ENCODE peak calls at places on chromosomes 2 and 18, in eight cellular contexts. One of them, this sample, is unnamed.
A peak's percentile ranks its signal among the peaks of the same experiment; 100 is the strongest.

GRCh38 chr2:200869014-200869413 is 4.6 kb upstream of the CLK1 start:
- DNase-seq in right cardiac atrium: no peak
- DNase-seq in GM19239: no peak
- DNase-seq in Daoy: no peak
- DNase-seq in GM12891: no peak
- DNase-seq in HTR-8/SVneo: no peak
- DNase-seq in stimulated activated CD8-positive, alpha-beta memory T cell treated with anti-CD3 and anti-CD28 coated beads, Interleukin-4, amount 100 ng/mL, for 1 hour: no peak
- DNase-seq in GM03348: no peak
- DNase-seq in this sample: no peak

GRCh38 chr2:231673348-231673770 is 35.0 kb upstream of the PTMA start:
- DNase-seq in right cardiac atrium: peak; percentile 83
- DNase-seq in GM19239: no peak
- DNase-seq in Daoy: peak; percentile 85
- DNase-seq in GM12891: no peak
- DNase-seq in HTR-8/SVneo: peak; percentile 88
- DNase-seq in stimulated activated CD8-positive, alpha-beta memory T cell treated with anti-CD3 and anti-CD28 coated beads, Interleukin-4, amount 100 ng/mL, for 1 hour: no peak
- DNase-seq in GM03348: no peak
- DNase-seq in this sample: peak; percentile 47

GRCh38 chr2:131031431-131031841 is 61.8 kb downstream of the FAM168B start:
- DNase-seq in right cardiac atrium: no peak
- DNase-seq in GM19239: no peak
- DNase-seq in Daoy: no peak
- DNase-seq in GM12891: no peak
- DNase-seq in HTR-8/SVneo: no peak
- DNase-seq in stimulated activated CD8-positive, alpha-beta memory T cell treated with anti-CD3 and anti-CD28 coated beads, Interleukin-4, amount 100 ng/mL, for 1 hour: no peak
- DNase-seq in GM03348: no peak
- DNase-seq in this sample: no peak

GRCh38 chr2:54767921-54768320 is 44.5 kb downstream of the EML6 start:
- DNase-seq in right cardiac atrium: no peak
- DNase-seq in GM19239: no peak
- DNase-seq in Daoy: peak; percentile 30
- DNase-seq in GM12891: no peak
- DNase-seq in HTR-8/SVneo: peak; percentile 19
- DNase-seq in stimulated activated CD8-positive, alpha-beta memory T cell treated with anti-CD3 and anti-CD28 coated beads, Interleukin-4, amount 100 ng/mL, for 1 hour: no peak
- DNase-seq in GM03348: no peak
- DNase-seq in this sample: peak; percentile 92

GRCh38 chr2:105649534-105649933 is 95.2 kb upstream of the NCK2 start:
- DNase-seq in right cardiac atrium: no peak
- DNase-seq in GM19239: no peak
- DNase-seq in Daoy: no peak
- DNase-seq in GM12891: no peak
- DNase-seq in HTR-8/SVneo: no peak
- DNase-seq in stimulated activated CD8-positive, alpha-beta memory T cell treated with anti-CD3 and anti-CD28 coated beads, Interleukin-4, amount 100 ng/mL, for 1 hour: no peak
- DNase-seq in GM03348: no peak
- DNase-seq in this sample: no peak

GRCh38 chr2:83516503-83516902 is 942.6 kb downstream of the SUCLG1 start:
- DNase-seq in right cardiac atrium: no peak
- DNase-seq in GM19239: no peak
- DNase-seq in Daoy: no peak
- DNase-seq in GM12891: no peak
- DNase-seq in HTR-8/SVneo: no peak
- DNase-seq in stimulated activated CD8-positive, alpha-beta memory T cell treated with anti-CD3 and anti-CD28 coated beads, Interleukin-4, amount 100 ng/mL, for 1 hour: no peak
- DNase-seq in GM03348: no peak
- DNase-seq in this sample: no peak

GRCh38 chr2:233714164-233714563 is 1.5 kb downstream of the UGT1A5 start:
- DNase-seq in right cardiac atrium: no peak
- DNase-seq in GM19239: no peak
- DNase-seq in Daoy: peak; percentile 49
- DNase-seq in GM12891: no peak
- DNase-seq in HTR-8/SVneo: no peak
- DNase-seq in stimulated activated CD8-positive, alpha-beta memory T cell treated with anti-CD3 and anti-CD28 coated beads, Interleukin-4, amount 100 ng/mL, for 1 hour: no peak
- DNase-seq in GM03348: no peak
- DNase-seq in this sample: no peak

GRCh38 chr2:15937882-15938802 is 2.2 kb upstream of the MYCN start:
- DNase-seq in right cardiac atrium: no peak
- DNase-seq in GM19239: no peak
- DNase-seq in Daoy: no peak
- DNase-seq in GM12891: no peak
- DNase-seq in HTR-8/SVneo: no peak
- DNase-seq in stimulated activated CD8-positive, alpha-beta memory T cell treated with anti-CD3 and anti-CD28 coated beads, Interleukin-4, amount 100 ng/mL, for 1 hour: no peak
- DNase-seq in GM03348: no peak
- DNase-seq in this sample: no peak

GRCh38 chr2:159904565-159905281 is 106.7 kb upstream of the CD302 start:
- DNase-seq in right cardiac atrium: peak; percentile 84
- DNase-seq in GM19239: peak; percentile 50
- DNase-seq in Daoy: peak; percentile 83
- DNase-seq in GM12891: peak; percentile 83
- DNase-seq in HTR-8/SVneo: no peak
- DNase-seq in stimulated activated CD8-positive, alpha-beta memory T cell treated with anti-CD3 and anti-CD28 coated beads, Interleukin-4, amount 100 ng/mL, for 1 hour: peak; percentile 41
- DNase-seq in GM03348: peak; percentile 41
- DNase-seq in this sample: peak; percentile 18

GRCh38 chr18:38368886-38369285 is 803.3 kb upstream of the CELF4 start:
- DNase-seq in right cardiac atrium: no peak
- DNase-seq in GM19239: no peak
- DNase-seq in Daoy: no peak
- DNase-seq in GM12891: no peak
- DNase-seq in HTR-8/SVneo: no peak
- DNase-seq in stimulated activated CD8-positive, alpha-beta memory T cell treated with anti-CD3 and anti-CD28 coated beads, Interleukin-4, amount 100 ng/mL, for 1 hour: no peak
- DNase-seq in GM03348: no peak
- DNase-seq in this sample: no peak

This sample was measured in lung microvascular endothelial cell.